ENCODE peak calls at places on chromosome 9, in ten cellular contexts. B, A, L, R, D, W, F, C, J and T are unnamed samples.

GRCh38 chr9:30299126-30299780 is 2085.2 kb upstream of the ACO1 start:
- DNase-seq in B (no peak), A (no peak), L (no peak), R (no peak), D (no peak), W (no peak), F (no peak), C (no peak), J (no peak), T (no peak)

GRCh38 chr9:4665357-4665756 is 923 bp downstream of the SPATA6L start:
- DNase-seq in B (no peak), A (no peak), L (peak; percentile 87), R (no peak), D (no peak), W (no peak), F (peak; percentile 76), C (peak; percentile 34), J (no peak), T (no peak)

GRCh38 chr9:108444400-108445358 is 411.1 kb downstream of the ACTL7B start:
- DNase-seq in B (no peak), A (no peak), L (peak; percentile 91), R (no peak), D (peak; percentile 43), W (no peak), F (peak; percentile 96), C (no peak), J (peak; percentile 86), T (no peak)

GRCh38 chr9:12272471-12273072 is 420.6 kb upstream of the TYRP1 start:
- DNase-seq in B (no peak), A (no peak), L (no peak), R (no peak), D (no peak), W (no peak), F (no peak), C (no peak), J (no peak), T (no peak)

GRCh38 chr9:69370430-69370829 is 45.4 kb downstream of the ENTREP1 start:
- DNase-seq in B (no peak), A (no peak), L (peak; percentile 79), R (no peak), D (peak; percentile 65), W (no peak), F (peak; percentile 63), C (no peak), J (no peak), T (no peak)

GRCh38 chr9:27726244-27727141 is 153.2 kb upstream of the C9orf72 start:
- DNase-seq in B (peak; percentile 1), A (peak; percentile 8), L (peak; percentile 86), R (peak; percentile 82), D (peak; percentile 29), W (peak; percentile 73), F (peak; percentile 83), C (peak; percentile 72), J (peak; percentile 1), T (no peak)

GRCh38 chr9:93058357-93059096 is at the start of gene SUSD3:
- DNase-seq in B (peak; percentile 71), A (peak; percentile 48), L (peak; percentile 33), R (peak; percentile 89), D (no peak), W (no peak), F (peak; percentile 26), C (no peak), J (no peak), T (peak; percentile 64)

GRCh38 chr9:4630836-4631235 is 31.3 kb upstream of the PLPP6 start:
- DNase-seq in B (no peak), A (no peak), L (no peak), R (no peak), D (no peak), W (no peak), F (no peak), C (no peak), J (no peak), T (no peak)

GRCh38 chr9:36550135-36550534 is 22.6 kb upstream of the MELK start:
- DNase-seq in B (no peak), A (no peak), L (no peak), R (no peak), D (no peak), W (no peak), F (no peak), C (no peak), J (no peak), T (no peak)

GRCh38 chr9:4297795-4298254 is 2.0 kb downstream of the GLIS3 start:
- DNase-seq in B (peak; percentile 52), A (peak; percentile 5), L (peak; percentile 90), R (peak; percentile 75), D (no peak), W (no peak), F (peak; percentile 65), C (no peak), J (no peak), T (peak; percentile 39)

GRCh38 chr9:91036826-91037510 is 235.3 kb downstream of the SYK start:
- DNase-seq in B (peak; percentile 50), A (peak; percentile 20), L (peak; percentile 96), R (peak; percentile 78), D (peak; percentile 67), W (peak; percentile 47), F (peak; percentile 66), C (peak; percentile 78), J (peak; percentile 78), T (peak; percentile 37)

GRCh38 chr9:94002316-94003140 is 47.4 kb upstream of the BARX1 start:
- DNase-seq in B (no peak), A (peak; percentile 7), L (peak; percentile 71), R (peak; percentile 56), D (no peak), W (no peak), F (peak; percentile 64), C (no peak), J (peak; percentile 11), T (no peak)

GRCh38 chr9:127424669-127424986 is 446 bp downstream of the ZNF79 start:
- DNase-seq in B (no peak), A (peak; percentile 25), L (no peak), R (no peak), D (no peak), W (no peak), F (no peak), C (no peak), J (no peak), T (peak; percentile 19)

GRCh38 chr9:86978986-86979385 is 31.7 kb upstream of the GAS1 start:
- DNase-seq in B (no peak), A (no peak), L (peak; percentile 60), R (no peak), D (no peak), W (no peak), F (no peak), C (no peak), J (no peak), T (no peak)

GRCh38 chr9:84371737-84372136 is 31.2 kb upstream of the SLC28A3 start:
- DNase-seq in B (no peak), A (no peak), L (peak; percentile 99), R (no peak), D (peak; percentile 44), W (no peak), F (peak; percentile 92), C (no peak), J (peak; percentile 50), T (no peak)

GRCh38 chr9:120366646-120367019 is 213.3 kb downstream of the CDK5RAP2 start:
- DNase-seq in B (no peak), A (no peak), L (peak; percentile 95), R (no peak), D (peak; percentile 77), W (no peak), F (peak; percentile 49), C (no peak), J (peak; percentile 75), T (no peak)

GRCh38 chr9:71592400-71592799 is 175.9 kb downstream of the CEMIP2 start:
- DNase-seq in B (no peak), A (no peak), L (no peak), R (no peak), D (peak; percentile 35), W (no peak), F (peak; percentile 40), C (no peak), J (no peak), T (no peak)

GRCh38 chr9:21381752-21382339 is 3.4 kb downstream of the IFNA2 start:
- DNase-seq in B (no peak), A (no peak), L (no peak), R (peak; percentile 21), D (no peak), W (peak; percentile 8), F (peak; percentile 25), C (no peak), J (no peak), T (no peak)

GRCh38 chr9:94861589-94862241 is 135.2 kb downstream of the AOPEP start:
- DNase-seq in B (no peak), A (no peak), L (peak; percentile 71), R (no peak), D (no peak), W (no peak), F (peak; percentile 72), C (no peak), J (peak; percentile 41), T (no peak)

GRCh38 chr9:121622842-121623203 is 28.6 kb upstream of the DAB2IP start:
- DNase-seq in B (no peak), A (no peak), L (no peak), R (no peak), D (no peak), W (no peak), F (no peak), C (no peak), J (no peak), T (no peak)

GRCh38 chr9:114307323-114308250 is 15.3 kb upstream of the ORM1 start:
- DNase-seq in B (no peak), A (no peak), L (peak; percentile 23), R (no peak), D (no peak), W (no peak), F (no peak), C (no peak), J (no peak), T (no peak)

GRCh38 chr9:113488490-113488889 is 25.0 kb downstream of the RGS3 start:
- DNase-seq in B (no peak), A (no peak), L (no peak), R (no peak), D (no peak), W (no peak), F (no peak), C (no peak), J (no peak), T (no peak)